ENCODE peak calls at places on chromosomes 3 and 15, in six cellular contexts. E, S, X, Q, G and M are unnamed samples.

GRCh38 chr3:24401090-24401810 is 93.4 kb downstream of the THRB start:
- DNase-seq in E (no peak), S (no peak), X (no peak), Q (no peak), G (no peak), M (no peak)

GRCh38 chr15:93943607-93944006 is 287.8 kb upstream of the MCTP2 start:
- DNase-seq in E (no peak), S (peak; percentile 13), X (no peak), Q (no peak), G (no peak), M (peak; percentile 51)

GRCh38 chr3:132785292-132785691 is 63.1 kb upstream of the NPHP3 start:
- DNase-seq in E (no peak), S (no peak), X (no peak), Q (no peak), G (no peak), M (no peak)

GRCh38 chr3:28188686-28189085 is 52.7 kb upstream of the CMC1 start:
- DNase-seq in E (no peak), S (no peak), X (no peak), Q (no peak), G (no peak), M (no peak)

GRCh38 chr3:140636452-140637138 is 41.3 kb upstream of the TRIM42 start:
- DNase-seq in E (no peak), S (no peak), X (no peak), Q (no peak), G (no peak), M (no peak)

GRCh38 chr3:168162172-168162571 is 66.4 kb upstream of the GOLIM4 start:
- DNase-seq in E (no peak), S (no peak), X (no peak), Q (no peak), G (no peak), M (no peak)

GRCh38 chr3:30435950-30436349 is 170.5 kb upstream of the TGFBR2 start:
- DNase-seq in E (no peak), S (no peak), X (no peak), Q (no peak), G (no peak), M (no peak)

GRCh38 chr3:51703776-51704510 is 2.9 kb upstream of the GRM2 start:
- DNase-seq in E (no peak), S (no peak), X (no peak), Q (no peak), G (no peak), M (no peak)

GRCh38 chr3:13647314-13648059 is 98.6 kb downstream of the FBLN2 start:
- DNase-seq in E (no peak), S (no peak), X (no peak), Q (peak; percentile 47), G (no peak), M (peak; percentile 75)

GRCh38 chr15:70488002-70488605 is 275.3 kb downstream of the UACA start:
- DNase-seq in E (peak; percentile 47), S (peak; percentile 79), X (peak; percentile 91), Q (peak; percentile 84), G (peak; percentile 86), M (peak; percentile 49)

GRCh38 chr3:182618981-182619591 is 174.2 kb upstream of the ATP11B start:
- DNase-seq in E (no peak), S (no peak), X (no peak), Q (no peak), G (no peak), M (no peak)

GRCh38 chr3:69324362-69325025 is 61.4 kb downstream of the FRMD4B start:
- DNase-seq in E (no peak), S (no peak), X (no peak), Q (no peak), G (peak; percentile 35), M (no peak)

GRCh38 chr3:100426029-100426682 is 24.8 kb downstream of the LNP1 start:
- DNase-seq in E (no peak), S (peak; percentile 45), X (no peak), Q (no peak), G (peak; percentile 42), M (no peak)

GRCh38 chr3:81484532-81484931 is 276.9 kb downstream of the GBE1 start:
- DNase-seq in E (no peak), S (no peak), X (no peak), Q (no peak), G (no peak), M (no peak)

GRCh38 chr3:120425877-120426276 is 24.9 kb downstream of the FSTL1 start:
- DNase-seq in E (no peak), S (peak; percentile 52), X (peak; percentile 87), Q (no peak), G (no peak), M (peak; percentile 62)

GRCh38 chr15:59026207-59026606 is 38.7 kb downstream of the RNF111 start:
- DNase-seq in E (no peak), S (no peak), X (no peak), Q (no peak), G (no peak), M (no peak)

GRCh38 chr15:60949034-60949977 is 279.8 kb downstream of the RORA start:
- DNase-seq in E (no peak), S (no peak), X (no peak), Q (no peak), G (no peak), M (no peak)

GRCh38 chr3:134357914-134358811 is 16.1 kb downstream of the AMOTL2 start:
- DNase-seq in E (no peak), S (peak; percentile 74), X (peak; percentile 71), Q (no peak), G (peak; percentile 41), M (peak; percentile 79)

GRCh38 chr3:16801223-16801622 is 83.5 kb upstream of the PLCL2 start:
- DNase-seq in E (no peak), S (no peak), X (no peak), Q (no peak), G (no peak), M (no peak)

GRCh38 chr3:187269486-187269885 is 22.1 kb downstream of the MASP1 start:
- DNase-seq in E (no peak), S (no peak), X (no peak), Q (no peak), G (no peak), M (no peak)

GRCh38 chr15:87564666-87565065 is 691.9 kb downstream of the NTRK3 start:
- DNase-seq in E (no peak), S (no peak), X (no peak), Q (no peak), G (no peak), M (no peak)

GRCh38 chr3:7333125-7333524 is 472.2 kb downstream of the GRM7 start:
- DNase-seq in E (no peak), S (no peak), X (no peak), Q (peak; percentile 26), G (no peak), M (no peak)

GRCh38 chr3:12885585-12885934 is 44.2 kb upstream of the RPL32 start:
- DNase-seq in E (no peak), S (no peak), X (no peak), Q (no peak), G (no peak), M (no peak)

GRCh38 chr3:152298393-152299242 is 29.9 kb downstream of the MBNL1 start:
- DNase-seq in E (peak; percentile 27), S (peak; percentile 82), X (peak; percentile 86), Q (peak; percentile 34), G (peak; percentile 78), M (peak; percentile 69)

GRCh38 chr3:144921710-144922109 is 950.1 kb downstream of the DIPK2A start:
- DNase-seq in E (no peak), S (no peak), X (no peak), Q (no peak), G (no peak), M (peak; percentile 58)

GRCh38 chr3:98784666-98785600 is 21.8 kb downstream of the ST3GAL6 start:
- DNase-seq in E (no peak), S (no peak), X (no peak), Q (no peak), G (no peak), M (peak; percentile 18)

GRCh38 chr15:85587707-85588441 is 206.9 kb downstream of the KLHL25 start:
- DNase-seq in E (no peak), S (peak; percentile 41), X (no peak), Q (no peak), G (no peak), M (no peak)
- H3K36me3 ChIP-seq in E (peaks cover 23% of the 10 kb centered on the region), S (no peaks in the 10 kb centered on the region), X (peaks cover 3% of the 10 kb centered on the region), Q (no peaks in the 10 kb centered on the region), G (no peaks in the 10 kb centered on the region), M (peaks cover 2% of the 10 kb centered on the region)

DNA sequence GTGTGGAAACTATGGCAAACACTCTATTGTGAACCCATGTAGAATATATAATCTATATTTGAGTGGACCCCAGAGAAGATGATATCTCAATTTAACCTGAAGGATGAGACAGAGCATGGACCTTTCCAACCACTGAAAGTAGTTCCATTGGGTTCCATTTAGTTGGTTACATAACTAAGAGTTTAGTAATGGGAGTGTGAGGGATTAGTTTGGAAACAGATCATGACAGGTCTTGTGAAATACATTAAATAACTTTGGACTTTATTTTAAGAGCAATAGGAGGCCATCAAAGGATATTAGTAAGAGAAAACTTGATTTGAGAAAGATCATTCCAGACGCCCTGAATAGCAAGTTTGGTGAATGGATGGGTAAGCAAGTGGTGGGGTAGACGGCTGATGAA is 487.2 kb upstream of the ROBO2 start:
- DNase-seq in E (no peak), S (no peak), X (no peak), Q (no peak), G (no peak), M (no peak)
- H3K9me3 ChIP-seq in E (no peaks in the 10 kb centered on the region), S (no peaks in the 10 kb centered on the region), X (no peaks in the 10 kb centered on the region), Q (no peaks in the 10 kb centered on the region), G (no peaks in the 10 kb centered on the region), M (no peaks in the 10 kb centered on the region)

GRCh38 chr15:74631408-74631807 is 15.8 kb downstream of the CLK3 start:
- DNase-seq in E (no peak), S (no peak), X (no peak), Q (no peak), G (no peak), M (no peak)

GRCh38 chr15:74635228-74635627 is 19.6 kb downstream of the CLK3 start:
- DNase-seq in E (peak; percentile 38), S (peak; percentile 81), X (peak; percentile 80), Q (no peak), G (peak; percentile 79), M (peak; percentile 40)

GRCh38 chr15:74632601-74633000 is 17.0 kb downstream of the CLK3 start:
- DNase-seq in E (no peak), S (no peak), X (no peak), Q (no peak), G (no peak), M (no peak)

GRCh38 chr15:74631935-74632560 is 16.4 kb downstream of the CLK3 start:
- DNase-seq in E (no peak), S (peak; percentile 82), X (peak; percentile 83), Q (peak; percentile 83), G (peak; percentile 83), M (peak; percentile 41)

DNA sequence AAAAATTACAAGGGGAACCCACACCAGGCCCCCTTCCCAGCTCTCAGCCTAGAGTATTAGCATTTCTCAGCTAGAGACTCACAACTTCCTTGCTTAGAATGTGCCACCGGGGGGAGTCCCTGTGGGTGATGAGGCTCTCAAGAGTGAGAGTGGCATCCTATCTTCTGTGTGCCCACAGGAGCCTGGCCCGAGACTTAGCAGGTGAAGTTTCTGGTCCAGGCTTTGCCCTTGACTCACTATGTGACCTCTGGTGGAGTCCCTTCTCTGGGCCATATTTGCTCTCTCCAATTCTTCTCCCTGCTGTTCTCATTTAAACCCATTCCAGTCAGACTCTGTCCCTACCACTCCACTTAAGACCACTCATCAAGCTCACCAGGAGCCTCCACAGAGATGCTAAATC is 18.1 kb downstream of the CLK3 start:
- DNase-seq in E (no peak), S (no peak), X (no peak), Q (no peak), G (no peak), M (no peak)
- H3K36me3 ChIP-seq in E (peaks cover 76% of the 10 kb centered on the region), S (no peaks in the 10 kb centered on the region), X (peaks cover 90% of the 10 kb centered on the region), Q (no peaks in the 10 kb centered on the region), G (peaks cover 5% of the 10 kb centered on the region), M (peaks cover 73% of the 10 kb centered on the region)

GRCh38 chr15:25235391-25235790 is 203.4 kb downstream of the UBE3A start:
- DNase-seq in E (no peak), S (no peak), X (no peak), Q (peak; percentile 68), G (no peak), M (no peak)
- H3K9me3 ChIP-seq in E (no peaks in the 10 kb centered on the region), S (no peaks in the 10 kb centered on the region), X (no peaks in the 10 kb centered on the region), Q (no peaks in the 10 kb centered on the region), G (peaks cover 96% of the 10 kb centered on the region), M (no peaks in the 10 kb centered on the region)